ENCODE peak calls at places on chromosomes 6 and 20, in seven cellular contexts. Y, J, P, B, N, C and F are unnamed samples.

GRCh38 chr6:107727096-107727757 is 96.9 kb downstream of the SCML4 start:
- DNase-seq in Y (no peak), J (no peak), P (no peak), B (no peak), N (no peak), C (no peak), F (no peak)

GRCh38 chr20:45098096-45098773 is 2.7 kb downstream of the KCNS1 start:
- DNase-seq in Y (peak), J (no peak), P (no peak), B (no peak), N (no peak), C (no peak), F (no peak)

GRCh38 chr6:100999034-100999597 is 118.0 kb upstream of the ASCC3 start:
- DNase-seq in Y (no peak), J (no peak), P (no peak), B (no peak), N (no peak), C (no peak), F (no peak)

GRCh38 chr20:62304331-62305148 is 1.7 kb downstream of the ADRM1 start:
- DNase-seq in Y (no peak), J (no peak), P (no peak), B (no peak), N (no peak), C (no peak), F (no peak)

GRCh38 chr6:3534599-3534998 is 77.7 kb upstream of the SLC22A23 start:
- DNase-seq in Y (no peak), J (no peak), P (no peak), B (peak), N (peak), C (no peak), F (no peak)

GRCh38 chr6:9138856-9139426 is 703.6 kb upstream of the SLC35B3 start:
- DNase-seq in Y (no peak), J (no peak), P (peak), B (peak), N (no peak), C (no peak), F (no peak)

GRCh38 chr20:1087311-1087710 is 31.1 kb upstream of the PSMF1 start:
- DNase-seq in Y (no peak), J (no peak), P (no peak), B (peak), N (peak), C (no peak), F (no peak)

GRCh38 chr20:44017905-44018683 is 103.4 kb downstream of the TOX2 start:
- DNase-seq in Y (no peak), J (no peak), P (peak), B (peak), N (peak), C (no peak), F (peak)

GRCh38 chr6:159234102-159234553 is 64.9 kb downstream of the FNDC1 start:
- DNase-seq in Y (no peak), J (no peak), P (no peak), B (no peak), N (no peak), C (no peak), F (no peak)

GRCh38 chr6:44126320-44127149 is 717 bp downstream of the MRPL14 start:
- DNase-seq in Y (peak), J (no peak), P (no peak), B (peak), N (peak), C (peak), F (peak)

GRCh38 chr6:160147146-160147536 is 25.5 kb downstream of the SLC22A1 start:
- DNase-seq in Y (no peak), J (no peak), P (no peak), B (no peak), N (no peak), C (no peak), F (no peak)